ENCODE peak calls at places on chromosomes 12 and 14, in four cellular contexts. One of them, this sample, is unnamed.

GRCh38 chr12:49706351-49707126 is 666 bp downstream of the FMNL3 start:
- DNase-seq in WTC11: peak; percentile 41
- DNase-seq in HepG2: no peak
- DNase-seq in K562: peak; percentile 32
- DNase-seq in this sample: peak; percentile 39

GRCh38 chr12:57745485-57745881 is 644 bp downstream of the TSPAN31 start:
- DNase-seq in WTC11: no peak
- DNase-seq in HepG2: no peak
- DNase-seq in K562: no peak
- DNase-seq in this sample: no peak

GRCh38 chr12:46677749-46678148 is 148.0 kb downstream of the SLC38A4 start:
- DNase-seq in WTC11: no peak
- DNase-seq in HepG2: peak; percentile 66
- DNase-seq in K562: peak; percentile 19
- DNase-seq in this sample: no peak

GRCh38 chr12:130576286-130576933 is 139.7 kb downstream of the RIMBP2 start:
- DNase-seq in WTC11: no peak
- DNase-seq in HepG2: no peak
- DNase-seq in K562: no peak
- DNase-seq in this sample: no peak

GRCh38 chr14:69214376-69214775 is 23.1 kb downstream of the EXD2 start:
- DNase-seq in WTC11: no peak
- DNase-seq in HepG2: no peak
- DNase-seq in K562: no peak
- DNase-seq in this sample: peak; percentile 42

GRCh38 chr12:78864483-78865296 is at the start of gene SYT1:
- DNase-seq in WTC11: peak; percentile 89
- DNase-seq in HepG2: no peak
- DNase-seq in K562: no peak
- DNase-seq in this sample: peak; percentile 80

GRCh38 chr12:46921048-46921753 is 95.4 kb upstream of the SLC38A4 start:
- DNase-seq in WTC11: no peak
- DNase-seq in HepG2: peak; percentile 20
- DNase-seq in K562: no peak
- DNase-seq in this sample: no peak

GRCh38 chr14:22084393-22085281 is 411.0 kb upstream of the OR4E1 start:
- DNase-seq in WTC11: no peak
- DNase-seq in HepG2: peak; percentile 76
- DNase-seq in K562: peak; percentile 8
- DNase-seq in this sample: peak; percentile 37

GRCh38 chr14:54317396-54317795 is 79.4 kb upstream of the CDKN3 start:
- DNase-seq in WTC11: no peak
- DNase-seq in HepG2: no peak
- DNase-seq in K562: no peak
- DNase-seq in this sample: no peak

GRCh38 chr14:72550513-72550912 is 343.4 kb downstream of the DPF3 start:
- DNase-seq in WTC11: no peak
- DNase-seq in HepG2: no peak
- DNase-seq in K562: no peak
- DNase-seq in this sample: no peak

GRCh38 chr12:67475725-67476124 is 172.8 kb upstream of the DYRK2 start:
- DNase-seq in WTC11: no peak
- DNase-seq in HepG2: no peak
- DNase-seq in K562: no peak
- DNase-seq in this sample: no peak

GRCh38 chr14:53534841-53535240 is 381.7 kb upstream of the DDHD1 start:
- DNase-seq in WTC11: no peak
- DNase-seq in HepG2: no peak
- DNase-seq in K562: no peak
- DNase-seq in this sample: no peak

GRCh38 chr14:46717211-46717610 is 65.6 kb upstream of the RPL10L start:
- DNase-seq in WTC11: no peak
- DNase-seq in HepG2: no peak
- DNase-seq in K562: no peak
- DNase-seq in this sample: no peak

GRCh38 chr12:74903522-74903921 is 306.1 kb downstream of the KCNC2 start:
- DNase-seq in WTC11: peak; percentile 36
- DNase-seq in HepG2: peak; percentile 9
- DNase-seq in K562: no peak
- DNase-seq in this sample: peak; percentile 10

GRCh38 chr14:23406244-23406643 is 1.8 kb downstream of the MYH6 start:
- DNase-seq in WTC11: no peak
- DNase-seq in HepG2: no peak
- DNase-seq in K562: no peak
- DNase-seq in this sample: no peak

GRCh38 chr12:71041481-71041880 is 116.3 kb downstream of the TSPAN8 start:
- DNase-seq in WTC11: no peak
- DNase-seq in HepG2: no peak
- DNase-seq in K562: no peak
- DNase-seq in this sample: no peak

GRCh38 chr14:106268013-106268727 is 741.8 kb downstream of the TMEM121 start:
- DNase-seq in WTC11: no peak
- DNase-seq in HepG2: no peak
- DNase-seq in K562: peak; percentile 37
- DNase-seq in this sample: no peak

GRCh38 chr14:54555651-54556050 is 11.3 kb upstream of the SAMD4A start:
- DNase-seq in WTC11: no peak
- DNase-seq in HepG2: no peak
- DNase-seq in K562: no peak
- DNase-seq in this sample: no peak

GRCh38 chr12:56234746-56235436 is 5.0 kb downstream of the SLC39A5 start:
- DNase-seq in WTC11: no peak
- DNase-seq in HepG2: no peak
- DNase-seq in K562: no peak
- DNase-seq in this sample: no peak

GRCh38 chr14:38387821-38388220 is 131.9 kb upstream of the CLEC14A start:
- DNase-seq in WTC11: no peak
- DNase-seq in HepG2: no peak
- DNase-seq in K562: no peak
- DNase-seq in this sample: no peak

GRCh38 chr14:86712727-86713126 is 1182.8 kb downstream of the FLRT2 start:
- DNase-seq in WTC11: no peak
- DNase-seq in HepG2: peak; percentile 82
- DNase-seq in K562: no peak
- DNase-seq in this sample: no peak

GRCh38 chr14:41418851-41419250 is 187.8 kb upstream of the LRFN5 start:
- DNase-seq in WTC11: no peak
- DNase-seq in HepG2: no peak
- DNase-seq in K562: no peak
- DNase-seq in this sample: no peak

GRCh38 chr14:32230181-32230580 is 27.1 kb upstream of the RNU6-8 start:
- DNase-seq in WTC11: no peak
- DNase-seq in HepG2: no peak
- DNase-seq in K562: no peak
- DNase-seq in this sample: no peak

GRCh38 chr14:50659327-50659974 is 8.7 kb downstream of the SAV1 start:
- DNase-seq in WTC11: no peak
- DNase-seq in HepG2: no peak
- DNase-seq in K562: no peak
- DNase-seq in this sample: no peak

GRCh38 chr14:100440758-100441203 is 117.6 kb downstream of the SLC25A47 start:
- DNase-seq in WTC11: no peak
- DNase-seq in HepG2: no peak
- DNase-seq in K562: peak; percentile 70
- DNase-seq in this sample: no peak

GRCh38 chr14:100443643-100444042 is 120.5 kb downstream of the SLC25A47 start:
- DNase-seq in WTC11: no peak
- DNase-seq in HepG2: no peak
- DNase-seq in K562: no peak
- DNase-seq in this sample: no peak

GRCh38 chr14:100441271-100441947 is 118.3 kb downstream of the SLC25A47 start:
- DNase-seq in WTC11: no peak
- DNase-seq in HepG2: no peak
- DNase-seq in K562: peak; percentile 34
- DNase-seq in this sample: no peak

GRCh38 chr14:100442473-100443260 is 119.5 kb downstream of the SLC25A47 start:
- DNase-seq in WTC11: no peak
- DNase-seq in HepG2: no peak
- DNase-seq in K562: no peak
- DNase-seq in this sample: no peak

DNA sequence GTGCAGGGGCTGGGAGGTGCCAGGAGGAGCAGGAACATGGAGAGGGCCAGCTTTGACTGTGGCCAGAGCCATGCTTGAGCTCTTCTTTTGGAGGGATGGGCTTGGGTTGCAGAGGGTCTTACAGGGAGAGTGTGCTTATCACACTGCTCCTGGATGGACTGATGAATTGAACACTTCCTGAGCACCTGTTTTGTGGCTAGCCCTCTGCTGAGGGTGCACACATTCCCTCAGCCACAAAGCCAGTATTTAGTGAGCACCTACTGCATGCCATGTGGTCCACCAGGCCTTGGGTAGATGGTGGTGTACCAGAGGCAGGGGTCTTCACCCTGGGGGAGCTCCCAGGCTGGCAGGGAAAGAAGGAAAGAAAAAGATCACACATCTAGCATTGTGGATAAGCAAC is 118.9 kb downstream of the SLC25A47 start:
- DNase-seq in WTC11: no peak
- DNase-seq in HepG2: no peak
- DNase-seq in K562: no peak
- DNase-seq in this sample: no peak
- TF ChIP-seq ELF4 in WTC11: no peak
- TF ChIP-seq ELF4 in HepG2: no peak
- TF ChIP-seq ELF4 in K562: no peak
- TF ChIP-seq ELF4 in this sample: no peak

DNA sequence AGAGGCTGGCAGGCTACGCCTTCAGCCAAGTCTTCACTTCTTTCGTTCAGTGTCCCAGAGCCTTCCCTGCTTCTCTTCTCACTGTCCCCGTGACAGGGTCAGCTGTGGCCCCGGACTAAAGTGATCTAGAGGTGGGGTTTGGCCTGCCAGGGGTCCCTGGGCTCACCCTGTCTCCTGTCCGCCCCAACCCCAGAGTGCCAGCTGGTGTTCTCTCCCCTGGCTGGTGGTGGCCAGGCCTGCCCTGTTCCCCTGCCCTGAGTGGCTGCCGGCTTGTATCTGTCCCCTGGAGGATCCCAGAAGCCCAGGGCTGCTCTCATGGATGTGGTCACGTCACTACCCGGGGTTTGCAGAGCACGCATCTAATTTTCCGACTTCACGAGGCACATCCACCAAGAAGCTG is 297.4 kb downstream of the GLT1D1 start:
- DNase-seq in WTC11: no peak
- DNase-seq in HepG2: no peak
- DNase-seq in K562: no peak
- DNase-seq in this sample: no peak
- TF ChIP-seq ELF4 in WTC11: no peak
- TF ChIP-seq ELF4 in HepG2: no peak
- TF ChIP-seq ELF4 in K562: no peak
- TF ChIP-seq ELF4 in this sample: no peak

DNA sequence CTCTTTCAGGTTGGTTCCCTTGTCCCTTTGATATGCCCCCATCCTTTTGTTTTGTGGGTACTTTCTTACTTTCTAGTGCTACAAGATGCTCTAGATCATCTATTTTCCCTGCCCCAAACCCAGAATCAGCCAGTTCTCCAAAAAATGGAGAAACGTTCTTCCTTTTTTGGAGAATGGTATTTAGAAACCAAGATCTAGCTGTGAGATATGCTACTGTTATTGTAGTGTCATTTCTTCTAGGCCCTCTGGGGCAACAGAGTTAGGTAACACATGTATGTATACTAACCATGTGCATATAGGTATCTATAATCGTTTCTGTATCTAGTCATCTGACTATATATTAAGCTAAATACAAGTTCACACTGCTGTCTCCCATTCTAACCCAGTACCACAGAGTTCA is 6.9 kb upstream of the IGFBP6 start:
- DNase-seq in WTC11: no peak
- DNase-seq in HepG2: no peak
- DNase-seq in K562: peak; percentile 5
- DNase-seq in this sample: no peak
- TF ChIP-seq ELF4 in WTC11: no peak
- TF ChIP-seq ELF4 in HepG2: no peak
- TF ChIP-seq ELF4 in K562: no peak
- TF ChIP-seq ELF4 in this sample: no peak

GRCh38 chr12:6303046-6303445 is 7.4 kb upstream of the PLEKHG6 start:
- DNase-seq in WTC11: no peak
- DNase-seq in HepG2: no peak
- DNase-seq in K562: no peak
- DNase-seq in this sample: no peak
- TF ChIP-seq ELF4 in WTC11: no peak
- TF ChIP-seq ELF4 in HepG2: no peak
- TF ChIP-seq ELF4 in K562: no peak
- TF ChIP-seq ELF4 in this sample: no peak

DNA sequence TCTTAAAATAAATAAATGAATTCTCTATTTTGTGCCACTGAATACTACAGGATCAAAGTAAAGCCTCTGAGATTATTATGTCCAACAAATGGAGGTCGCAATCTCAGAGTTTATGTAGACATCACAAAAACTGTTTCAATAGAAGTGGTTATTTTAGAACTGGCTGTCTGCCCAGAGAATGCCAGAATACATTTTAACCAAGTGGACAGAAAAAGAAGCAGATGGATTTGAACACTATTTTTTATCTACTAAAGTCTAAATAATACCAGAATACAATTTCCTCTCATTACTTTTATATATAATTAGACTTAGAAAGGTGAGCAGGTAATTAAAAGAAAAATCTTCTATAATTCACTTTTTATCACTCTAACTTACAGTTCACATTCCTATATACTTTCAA is 118.3 kb downstream of the MED13L start:
- DNase-seq in WTC11: no peak
- DNase-seq in HepG2: peak; percentile 45
- DNase-seq in K562: no peak
- DNase-seq in this sample: no peak
- TF ChIP-seq ELF4 in WTC11: no peak
- TF ChIP-seq ELF4 in HepG2: no peak
- TF ChIP-seq ELF4 in K562: no peak
- TF ChIP-seq ELF4 in this sample: no peak

This sample was measured in HEK293T.